ENCODE peak calls at places on chromosome 9, in four cellular contexts. T is heart left ventricle; M is lung; S is CD4-positive, CD25-positive, alpha-beta regulatory T cell. E is an unnamed sample. For H3K4me1 and H3K9me3, the result is how much of the 10 kb centered on the place peaks cover.

GRCh38 chr9:134268308-134268724 is 57.9 kb upstream of the RXRA start:
- DNase-seq in M (no peak), S (no peak), T (no peak), E (no peak)

GRCh38 chr9:114504341-114505186 is 709 bp downstream of the WHRN start:
- DNase-seq in T (peak), S (peak), M (peak), E (peak)

GRCh38 chr9:5436441-5436840 is 1.3 kb downstream of the PLGRKT start:
- DNase-seq in S (no peak), T (no peak), M (no peak), E (no peak)

GRCh38 chr9:129863059-129863690 is 27.9 kb downstream of the USP20 start:
- DNase-seq in S (peak), T (peak), M (no peak), E (peak)

GRCh38 chr9:91714020-91714721 is 235.9 kb downstream of the ROR2 start:
- DNase-seq in M (peak), T (peak), S (no peak), E (no peak)

GRCh38 chr9:95446984-95447383 is 69.8 kb downstream of the PTCH1 start:
- DNase-seq in M (no peak), S (no peak), T (no peak), E (no peak)

GRCh38 chr9:27065288-27065687 is 43.7 kb upstream of the TEK start:
- DNase-seq in M (no peak), T (no peak), S (no peak), E (no peak)

GRCh38 chr9:84794981-84795637 is 125.6 kb downstream of the NTRK2 start:
- DNase-seq in T (no peak), S (no peak), M (no peak), E (no peak)

GRCh38 chr9:116073826-116074225 is 79.8 kb upstream of the PAPPA start:
- DNase-seq in T (no peak), S (no peak), M (no peak), E (no peak)

GRCh38 chr9:98962861-98963260 is 19.2 kb downstream of the COL15A1 start:
- DNase-seq in S (no peak), T (no peak), M (no peak), E (no peak)

GRCh38 chr9:98964201-98964600 is 20.5 kb downstream of the COL15A1 start:
- DNase-seq in S (no peak), M (no peak), T (no peak), E (no peak)

GRCh38 chr9:98961513-98962180 is 17.9 kb downstream of the COL15A1 start:
- DNase-seq in S (no peak), T (no peak), M (no peak), E (no peak)

GRCh38 chr9:98960409-98960808 is 16.7 kb downstream of the COL15A1 start:
- DNase-seq in S (no peak), M (no peak), T (no peak), E (no peak)

DNA sequence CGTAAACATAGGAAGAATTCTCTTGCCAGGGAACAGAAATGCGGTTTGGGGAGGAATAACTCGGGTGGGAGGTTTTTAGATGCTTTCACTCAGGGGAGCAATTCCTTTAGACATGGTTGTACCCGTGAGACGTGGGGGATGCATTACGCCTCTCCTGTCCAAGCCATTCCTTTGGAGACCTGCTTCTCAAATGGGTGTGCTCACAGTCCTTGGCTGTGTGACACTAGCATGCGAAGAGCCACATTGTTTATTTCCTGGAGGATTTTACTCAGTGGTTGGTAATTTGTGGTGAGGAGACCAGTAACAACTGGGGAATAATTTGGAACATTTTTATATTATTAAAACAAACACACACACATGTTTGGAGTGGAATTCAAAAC is 18.5 kb downstream of the COL15A1 start:
- DNase-seq in S (no peak), T (no peak), M (no peak), E (no peak)
- H3K4me1 ChIP-seq in S (under half), T (half or more), M (under half), E (under half)

DNA sequence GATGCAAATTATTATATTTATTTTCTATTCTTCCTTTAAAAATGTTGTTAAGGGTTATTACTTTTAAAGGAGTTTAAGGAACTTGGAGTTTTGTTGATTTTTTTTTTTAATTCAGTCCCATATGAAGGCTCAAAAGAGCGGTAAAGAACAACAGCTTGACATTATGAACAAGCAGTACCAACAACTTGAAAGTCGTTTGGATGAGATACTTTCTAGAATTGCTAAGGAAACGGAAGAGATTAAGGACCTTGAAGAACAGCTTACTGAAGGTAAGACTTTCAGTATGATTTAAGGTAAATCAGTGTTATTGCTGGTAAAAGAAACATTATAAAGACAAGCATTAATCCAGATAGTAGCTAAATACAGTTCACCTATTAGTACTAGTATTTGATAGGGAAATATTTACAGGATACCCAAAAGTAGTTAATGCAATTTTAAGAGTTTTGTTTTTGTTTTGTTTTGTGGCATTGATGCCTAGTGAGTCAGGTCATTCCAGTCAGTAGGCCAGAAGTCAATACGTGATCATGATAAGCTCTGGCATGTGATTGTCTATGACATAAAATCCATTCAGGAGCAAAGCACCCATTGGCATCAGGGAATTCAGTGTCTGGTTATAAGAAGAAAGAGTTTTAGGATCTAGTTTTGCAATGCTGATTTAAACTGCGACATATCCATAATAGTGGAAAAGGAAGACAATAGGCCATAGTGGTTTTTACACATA is 49.2 kb downstream of the CNTRL start:
- DNase-seq in M (no peak), T (no peak), S (peak), E (no peak)
- H3K27ac ChIP-seq in M (no peak), T (no peak), S (peak), E (peak)

GRCh38 chr9:121685795-121686377 is 34.5 kb downstream of the DAB2IP start:
- DNase-seq in M (no peak), S (no peak), T (peak), E (no peak)

GRCh38 chr9:121684381-121685145 is 33.1 kb downstream of the DAB2IP start:
- DNase-seq in M (no peak), T (peak), S (peak), E (no peak)

GRCh38 chr9:121683652-121684051 is 32.2 kb downstream of the DAB2IP start:
- DNase-seq in S (no peak), M (no peak), T (no peak), E (no peak)

GRCh38 chr9:121686930-121687541 is 35.6 kb downstream of the DAB2IP start:
- DNase-seq in T (peak), S (peak), M (peak), E (no peak)

GRCh38 chr9:121685146-121685794 is 33.8 kb downstream of the DAB2IP start:
- DNase-seq in M (no peak), T (peak), S (no peak), E (no peak)
- H3K9me3 ChIP-seq in M (under half), T (under half), S (under half), E (under half)

GRCh38 chr9:14263707-14264483 is 50.0 kb downstream of the NFIB start:
- DNase-seq in T (no peak), S (no peak), M (no peak), E (no peak)
- H3K4me1 ChIP-seq in T (half or more), S (under half), M (under half), E (under half)

GRCh38 chr9:6782378-6782777 is 24.6 kb downstream of the KDM4C start:
- DNase-seq in S (no peak), M (no peak), T (no peak), E (no peak)

GRCh38 chr9:6779417-6780241 is 21.9 kb downstream of the KDM4C start:
- DNase-seq in T (no peak), S (no peak), M (no peak), E (no peak)

GRCh38 chr9:6781476-6781875 is 23.7 kb downstream of the KDM4C start:
- DNase-seq in M (no peak), S (no peak), T (no peak), E (no peak)

GRCh38 chr9:6782981-6783380 is 25.2 kb downstream of the KDM4C start:
- DNase-seq in M (no peak), S (no peak), T (no peak), E (no peak)

GRCh38 chr9:6780690-6781089 is 22.9 kb downstream of the KDM4C start:
- DNase-seq in S (no peak), M (no peak), T (no peak), E (no peak)
- H3K27ac ChIP-seq in S (no peak), M (no peak), T (no peak), E (no peak)

GRCh38 chr9:111542497-111543254 is 17.7 kb downstream of the ZNF483 start:
- DNase-seq in M (no peak), T (no peak), S (no peak), E (no peak)
- H3K9me3 ChIP-seq in M (half or more), T (half or more), S (half or more), E (under half)